ENCODE peak calls at places on chromosomes 13 and 19, in nine cellular contexts. E, U, O, S, H, L, B, X and D are unnamed samples.

GRCh38 chr13:105410602-105411001 is 1124.9 kb downstream of the EFNB2 start:
- DNase-seq in E (peak), U (no peak), O (no peak), S (peak), H (no peak), L (no peak), B (peak), X (no peak), D (no peak)

GRCh38 chr19:47239610-47240296 is 8.8 kb upstream of the BBC3 start:
- DNase-seq in E (peak), U (no peak), O (peak), S (peak), H (peak), L (peak), B (peak), X (no peak), D (peak)

GRCh38 chr19:11041966-11042627 is 47.2 kb upstream of the LDLR start:
- DNase-seq in E (no peak), U (no peak), O (no peak), S (peak), H (no peak), L (no peak), B (no peak), X (no peak), D (no peak)

GRCh38 chr13:34011552-34012085 is 193.7 kb downstream of the RFC3 start:
- DNase-seq in E (no peak), U (no peak), O (no peak), S (no peak), H (no peak), L (no peak), B (no peak), X (no peak), D (peak)

GRCh38 chr13:45143346-45143751 is 23.0 kb downstream of the GTF2F2 start:
- DNase-seq in E (peak), U (no peak), O (no peak), S (no peak), H (no peak), L (no peak), B (no peak), X (no peak), D (no peak)

GRCh38 chr19:42113641-42114348 is 18.5 kb downstream of the POU2F2 start:
- DNase-seq in E (peak), U (peak), O (no peak), S (peak), H (no peak), L (no peak), B (peak), X (peak), D (peak)

GRCh38 chr19:10419200-10419645 is 1.1 kb upstream of the PDE4A start:
- DNase-seq in E (peak), U (no peak), O (no peak), S (no peak), H (no peak), L (no peak), B (no peak), X (no peak), D (no peak)

GRCh38 chr19:48718711-48719231 is 754 bp downstream of the MAMSTR start:
- DNase-seq in E (no peak), U (no peak), O (no peak), S (no peak), H (no peak), L (peak), B (no peak), X (no peak), D (no peak)

GRCh38 chr13:52850396-52851152 is 2.1 kb upstream of the PCDH8 start:
- DNase-seq in E (peak), U (no peak), O (no peak), S (peak), H (no peak), L (peak), B (peak), X (no peak), D (peak)

GRCh38 chr13:48155850-48156249 is 60.9 kb upstream of the MED4 start:
- DNase-seq in E (no peak), U (no peak), O (peak), S (no peak), H (peak), L (no peak), B (no peak), X (peak), D (peak)

GRCh38 chr19:39705578-39706188 is 1.4 kb downstream of the LGALS14 start:
- DNase-seq in E (no peak), U (no peak), O (no peak), S (no peak), H (no peak), L (no peak), B (no peak), X (no peak), D (no peak)

GRCh38 chr13:82259284-82259683 is 1623.0 kb downstream of the SLITRK1 start:
- DNase-seq in E (no peak), U (no peak), O (no peak), S (no peak), H (no peak), L (no peak), B (no peak), X (no peak), D (no peak)

GRCh38 chr13:105804561-105805190 is 730.8 kb downstream of the EFNB2 start:
- DNase-seq in E (peak), U (no peak), O (no peak), S (no peak), H (no peak), L (no peak), B (no peak), X (peak), D (peak)

GRCh38 chr19:7504684-7505083 is 11.2 kb upstream of the ZNF358 start:
- DNase-seq in E (no peak), U (no peak), O (no peak), S (no peak), H (no peak), L (no peak), B (no peak), X (no peak), D (no peak)

GRCh38 chr19:3482507-3483225 is 575 bp downstream of the SMIM44 start:
- DNase-seq in E (no peak), U (no peak), O (no peak), S (peak), H (no peak), L (no peak), B (no peak), X (no peak), D (no peak)

GRCh38 chr13:111313911-111314425 is 6.5 kb upstream of the TEX29 start:
- DNase-seq in E (no peak), U (no peak), O (no peak), S (no peak), H (no peak), L (no peak), B (no peak), X (no peak), D (no peak)

GRCh38 chr19:29952127-29952526 is 10.1 kb downstream of the URI1 start:
- DNase-seq in E (no peak), U (no peak), O (no peak), S (no peak), H (no peak), L (no peak), B (no peak), X (no peak), D (no peak)

GRCh38 chr13:44815507-44816074 is 173.7 kb downstream of the NUFIP1 start:
- DNase-seq in E (peak), U (no peak), O (no peak), S (peak), H (no peak), L (peak), B (no peak), X (peak), D (peak)

GRCh38 chr19:20776083-20777076 is at the start of gene ZNF66:
- DNase-seq in E (peak), U (peak), O (peak), S (peak), H (peak), L (peak), B (peak), X (peak), D (peak)

GRCh38 chr19:10408511-10409291 is 5.4 kb upstream of the CDC37 start:
- DNase-seq in E (no peak), U (no peak), O (peak), S (no peak), H (no peak), L (no peak), B (no peak), X (no peak), D (no peak)

GRCh38 chr19:35088514-35088913 is 27.1 kb upstream of the FXYD3 start:
- DNase-seq in E (peak), U (no peak), O (no peak), S (peak), H (no peak), L (no peak), B (no peak), X (peak), D (peak)

GRCh38 chr19:51691122-51692064 is 1.7 kb upstream of the SPACA6 start:
- DNase-seq in E (no peak), U (no peak), O (no peak), S (no peak), H (no peak), L (no peak), B (no peak), X (no peak), D (peak)

GRCh38 chr13:45042539-45042938 is 53.2 kb downstream of the GPALPP1 start:
- DNase-seq in E (peak), U (no peak), O (no peak), S (no peak), H (no peak), L (no peak), B (no peak), X (no peak), D (no peak)

GRCh38 chr19:47469719-47470118 is 2.0 kb downstream of the SLC8A2 start:
- DNase-seq in E (no peak), U (no peak), O (no peak), S (no peak), H (no peak), L (no peak), B (no peak), X (no peak), D (no peak)

GRCh38 chr13:90553167-90553566 is 794.3 kb upstream of the MIR17HG start:
- DNase-seq in E (no peak), U (no peak), O (no peak), S (no peak), H (no peak), L (no peak), B (no peak), X (no peak), D (no peak)

GRCh38 chr19:41883821-41884733 is 1.1 kb downstream of the ARHGEF1 start:
- DNase-seq in E (peak), U (peak), O (peak), S (peak), H (peak), L (peak), B (peak), X (peak), D (peak)